ENCODE peak calls at places on chromosomes 12 and 14, in eight cellular contexts. M, D, H, S, Z, I, B and K are unnamed samples.
A peak's percentile ranks its signal among the peaks of the same experiment; 100 is the strongest.

GRCh38 chr12:13205809-13206559 is 9.5 kb downstream of the EMP1 start:
- DNase-seq in H (no peak), B (no peak), M (peak; percentile 96), D (no peak), S (no peak), Z (no peak), I (no peak), K (no peak)

GRCh38 chr12:29187756-29188155 is 38.7 kb downstream of the FAR2 start:
- DNase-seq in Z (no peak), B (no peak), D (no peak), H (no peak), M (peak; percentile 66), S (no peak), I (no peak), K (no peak)

GRCh38 chr12:32505067-32505466 is 105.7 kb downstream of the FGD4 start:
- DNase-seq in Z (no peak), B (no peak), I (no peak), D (no peak), S (no peak), H (no peak), M (no peak), K (no peak)

GRCh38 chr14:103188691-103189480 is 65.6 kb downstream of the TNFAIP2 start:
- DNase-seq in D (no peak), H (no peak), B (no peak), S (peak; percentile 2), M (peak; percentile 24), Z (peak; percentile 36), I (no peak), K (no peak)

GRCh38 chr12:55068416-55069010 is 48.7 kb downstream of the NEUROD4 start:
- DNase-seq in M (peak; percentile 68), S (no peak), B (no peak), H (peak; percentile 53), I (peak; percentile 38), Z (no peak), D (no peak), K (no peak)

GRCh38 chr14:72111921-72112320 is 179.7 kb downstream of the RGS6 start:
- DNase-seq in Z (no peak), S (no peak), I (no peak), H (no peak), B (no peak), M (no peak), D (no peak), K (no peak)

GRCh38 chr12:117140397-117141096 is 41.3 kb upstream of the TESC start:
- DNase-seq in Z (no peak), I (no peak), D (no peak), M (no peak), S (no peak), B (no peak), H (no peak), K (no peak)

GRCh38 chr12:53014709-53015108 is 8.5 kb downstream of the EIF4B start:
- DNase-seq in M (no peak), Z (no peak), I (no peak), H (no peak), S (no peak), B (no peak), D (no peak), K (no peak)

GRCh38 chr14:74941676-74942097 is 13.7 kb downstream of the PGF start:
- DNase-seq in Z (peak; percentile 58), D (peak; percentile 79), S (peak; percentile 31), B (peak; percentile 28), H (no peak), I (no peak), M (peak; percentile 31), K (no peak)

GRCh38 chr14:64707661-64708060 is 3.4 kb downstream of the PLEKHG3 start:
- DNase-seq in H (no peak), M (peak; percentile 51), Z (no peak), B (no peak), D (no peak), S (peak; percentile 36), I (peak; percentile 83), K (no peak)

GRCh38 chr14:56244138-56244789 is 126.1 kb downstream of the PELI2 start:
- DNase-seq in B (no peak), D (no peak), Z (no peak), H (no peak), S (no peak), I (no peak), M (peak; percentile 73), K (no peak)

GRCh38 chr14:97180304-97181200 is 383.4 kb downstream of the VRK1 start:
- DNase-seq in H (no peak), M (peak; percentile 3), D (no peak), B (no peak), I (peak; percentile 69), S (no peak), Z (no peak), K (no peak)

GRCh38 chr14:93894992-93895391 is 32.2 kb upstream of the FAM181A start:
- DNase-seq in H (no peak), I (no peak), B (no peak), Z (no peak), S (no peak), D (no peak), M (no peak), K (no peak)

GRCh38 chr12:12800406-12801180 is 12.6 kb upstream of the DDX47 start:
- DNase-seq in H (no peak), Z (no peak), B (no peak), M (peak; percentile 69), I (no peak), D (no peak), S (no peak), K (no peak)

GRCh38 chr12:27347779-27348178 is 15.1 kb downstream of the BMAL2 start:
- DNase-seq in H (no peak), M (no peak), S (no peak), B (no peak), D (no peak), Z (no peak), I (no peak), K (no peak)

GRCh38 chr14:102524026-102524450 is 14.5 kb upstream of the ANKRD9 start:
- DNase-seq in S (no peak), B (no peak), I (no peak), D (no peak), H (no peak), M (no peak), Z (no peak), K (no peak)